ENCODE peak calls at places on chromosomes 6 and 20, in seven cellular contexts. K is lung; S is CD4-positive, alpha-beta T cell; U is B cell; L is tibial nerve; Y is heart right ventricle; T is MCF 10A. P is an unnamed sample.

GRCh38 chr6:73873081-73873480 is 177.1 kb downstream of the CD109 start:
- DNase-seq in U (no peak), T (no peak), L (no peak), Y (no peak), S (no peak), K (no peak), P (no peak)

GRCh38 chr20:15673206-15673605 is 900.0 kb downstream of the KIF16B start:
- DNase-seq in Y (no peak), S (no peak), K (no peak), U (no peak), L (no peak), T (peak), P (no peak)

GRCh38 chr6:33783781-33784520 is 5.0 kb downstream of the LEMD2 start:
- DNase-seq in U (no peak), S (no peak), K (no peak), L (no peak), Y (no peak), T (no peak), P (no peak)

GRCh38 chr6:33967966-33968724 is 164.3 kb upstream of the MLN start:
- DNase-seq in U (no peak), S (no peak), K (no peak), T (peak), L (no peak), Y (no peak), P (no peak)

GRCh38 chr6:149783551-149783950 is 34.0 kb downstream of the PCMT1 start:
- DNase-seq in U (no peak), T (no peak), S (no peak), L (no peak), Y (no peak), K (no peak), P (no peak)

GRCh38 chr6:80477591-80478370 is 371.3 kb downstream of the BCKDHB start:
- DNase-seq in L (no peak), S (no peak), T (no peak), Y (no peak), U (no peak), K (no peak), P (no peak)

GRCh38 chr6:154705471-154706113 is 27.6 kb upstream of the SCAF8 start:
- DNase-seq in Y (no peak), K (no peak), U (no peak), L (no peak), S (no peak), T (peak), P (no peak)

GRCh38 chr20:45345104-45345936 is 2.9 kb downstream of the SDC4 start:
- DNase-seq in L (no peak), S (no peak), T (peak), U (no peak), Y (no peak), K (peak), P (no peak)

GRCh38 chr20:19992996-19993908 is 23.9 kb upstream of the NAA20 start:
- DNase-seq in S (no peak), L (no peak), T (peak), K (no peak), Y (peak), U (no peak), P (no peak)

GRCh38 chr6:42929928-42930360 is 664 bp downstream of the CNPY3 start:
- DNase-seq in L (no peak), S (peak), Y (peak), K (peak), U (peak), T (peak), P (peak)

GRCh38 chr6:168305863-168306262 is 13.7 kb downstream of the DACT2 start:
- DNase-seq in L (no peak), Y (no peak), S (no peak), K (no peak), T (no peak), U (no peak), P (no peak)

GRCh38 chr6:31763617-31763940 is 1.1 kb downstream of the SAPCD1 start:
- DNase-seq in K (no peak), Y (peak), S (no peak), T (peak), U (no peak), L (no peak), P (no peak)

GRCh38 chr6:143542915-143543314 is 31.4 kb upstream of the FUCA2 start:
- DNase-seq in S (no peak), K (no peak), Y (no peak), L (no peak), T (peak), U (no peak), P (no peak)

GRCh38 chr20:63884506-63885263 is 10.2 kb upstream of the DNAJC5 start:
- DNase-seq in Y (peak), T (peak), S (no peak), U (no peak), L (no peak), K (no peak), P (peak)

GRCh38 chr6:79249136-79249535 is 14.7 kb upstream of the HMGN3 start:
- DNase-seq in K (no peak), T (no peak), L (no peak), S (no peak), Y (no peak), U (no peak), P (no peak)

GRCh38 chr6:48068326-48069191 is 42.4 kb downstream of the PTCHD4 start:
- DNase-seq in U (no peak), L (no peak), K (no peak), T (no peak), Y (no peak), S (no peak), P (peak)

GRCh38 chr6:118872726-118873125 is 21.2 kb upstream of the ASF1A start:
- DNase-seq in K (no peak), T (no peak), U (no peak), L (no peak), Y (no peak), S (no peak), P (no peak)

DNA sequence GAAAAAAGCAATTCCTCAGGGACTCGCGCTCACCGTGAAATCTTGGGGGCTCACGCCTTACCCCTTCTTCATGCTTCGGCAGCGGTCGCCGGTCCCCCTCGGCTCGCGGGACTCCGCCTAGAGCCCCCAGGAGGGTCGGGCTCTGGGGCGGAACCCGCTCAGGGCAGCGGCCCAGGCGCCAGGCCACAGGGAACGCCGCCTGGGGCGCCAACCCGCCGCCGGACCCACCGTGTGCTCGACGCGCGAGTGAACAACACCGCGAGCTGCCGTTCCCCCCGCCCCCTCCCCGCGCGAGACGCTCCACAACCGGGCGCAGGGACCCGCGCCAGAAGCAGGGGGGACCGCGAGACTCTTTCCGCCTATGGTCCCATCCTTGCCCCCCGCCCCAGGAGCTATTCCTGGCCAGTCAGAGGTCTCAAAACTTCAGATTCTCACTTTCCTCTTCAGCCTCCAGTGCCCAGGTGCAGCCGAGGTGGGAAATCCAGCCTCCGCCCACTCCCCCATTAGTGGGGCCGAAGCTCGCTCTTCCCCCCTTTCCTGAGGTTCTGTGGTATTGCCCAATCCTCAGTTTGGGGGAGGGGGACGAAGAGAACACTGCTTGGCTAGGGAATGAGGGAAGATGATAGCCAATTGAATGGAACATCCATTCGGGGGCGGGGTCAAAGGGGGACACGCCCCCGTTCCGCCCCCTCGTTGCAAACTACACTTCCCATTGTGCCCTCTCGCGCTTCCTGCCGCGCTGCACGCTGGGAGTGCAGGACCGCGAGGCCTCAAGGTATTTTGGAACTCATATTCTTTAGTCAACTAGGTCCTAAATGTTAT is at the start of gene WASF1:
- DNase-seq in L (peak), K (peak), U (peak), Y (peak), T (peak), S (peak), P (peak)
- TF ChIP-seq CTCF in L (no peak), K (no peak), U (no peak), Y (no peak), T (no peak), S (no peak), P (no peak)

DNA sequence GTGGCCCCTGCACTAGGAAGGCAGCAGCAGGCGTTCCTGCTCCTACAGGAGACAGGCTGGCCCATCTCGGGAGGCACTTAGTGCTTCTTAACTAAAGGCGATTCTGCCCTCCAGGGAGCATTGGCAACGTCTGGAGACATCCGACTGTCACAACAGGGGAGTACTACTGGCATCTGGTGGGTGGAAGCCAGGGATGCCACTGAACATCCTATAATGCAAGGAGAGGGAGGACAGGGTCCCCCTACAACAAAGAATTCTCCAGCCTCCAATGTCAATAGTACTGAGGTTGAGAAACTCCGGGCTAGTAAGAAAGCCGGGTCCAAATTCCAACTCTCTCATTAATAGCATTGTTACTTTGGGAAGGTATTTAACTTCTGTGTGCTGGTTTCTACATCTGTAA is 119.4 kb upstream of the ARMC2 start:
- DNase-seq in L (no peak), Y (no peak), U (no peak), T (no peak), K (no peak), S (no peak), P (no peak)
- TF ChIP-seq CTCF in L (no peak), Y (no peak), U (no peak), T (no peak), K (no peak), S (no peak), P (no peak)

GRCh38 chr6:14286144-14286543 is 168.6 kb downstream of the CD83 start:
- DNase-seq in S (no peak), T (peak), Y (peak), K (no peak), L (no peak), U (no peak), P (no peak)

GRCh38 chr6:14288910-14289309 is 171.3 kb downstream of the CD83 start:
- DNase-seq in Y (no peak), S (no peak), U (no peak), T (peak), K (no peak), L (no peak), P (no peak)

GRCh38 chr6:14283600-14284235 is 166.1 kb downstream of the CD83 start:
- DNase-seq in L (no peak), T (peak), K (no peak), Y (no peak), S (no peak), U (no peak), P (no peak)

GRCh38 chr6:14284969-14285368 is 167.4 kb downstream of the CD83 start:
- DNase-seq in S (no peak), K (no peak), T (no peak), Y (no peak), L (no peak), U (no peak), P (no peak)

DNA sequence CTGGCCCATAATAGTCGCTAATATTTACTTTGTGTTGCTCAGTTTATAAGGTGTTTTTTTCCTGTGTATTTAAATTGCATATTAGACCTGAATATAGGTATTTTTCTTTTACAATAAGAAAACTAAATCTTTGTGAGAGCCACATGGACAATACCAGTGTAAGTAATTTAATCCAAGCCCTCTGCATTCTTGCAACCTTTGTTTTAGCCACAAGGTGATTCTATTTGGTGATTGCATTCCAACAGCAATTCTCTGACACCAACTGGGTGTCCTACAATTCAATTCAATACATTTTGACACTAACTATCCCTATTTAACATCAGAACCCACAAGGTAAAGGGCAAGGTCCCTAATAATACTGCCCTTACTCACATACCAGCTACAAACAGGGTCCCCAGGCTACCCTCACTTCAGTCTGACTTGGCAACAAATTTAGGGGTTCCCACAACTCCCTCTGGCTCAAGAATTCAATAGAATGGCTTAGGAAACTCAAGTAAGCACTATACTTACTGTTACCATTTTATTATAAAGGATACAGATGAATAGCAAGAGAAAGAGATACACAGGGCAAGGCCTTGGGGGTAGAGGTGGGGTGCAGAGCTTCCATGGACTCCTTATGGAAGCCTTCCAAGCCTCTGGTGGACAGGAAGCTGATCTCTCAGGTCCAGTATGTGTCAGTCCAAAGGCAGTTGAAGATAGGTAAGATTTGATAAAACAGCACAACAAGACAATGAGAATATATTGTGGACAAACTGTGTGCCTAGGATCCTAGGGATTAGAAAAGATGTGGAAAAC is 169.3 kb downstream of the CD83 start:
- DNase-seq in U (no peak), S (no peak), T (no peak), K (no peak), L (no peak), Y (no peak), P (no peak)
- TF ChIP-seq CTCF in U (no peak), S (no peak), T (no peak), K (no peak), L (no peak), Y (no peak), P (no peak)

GRCh38 chr6:166512567-166512966 is 73.9 kb downstream of the RAMACL start:
- DNase-seq in T (no peak), K (no peak), L (no peak), U (peak), S (peak), Y (no peak), P (peak)
- TF ChIP-seq CTCF in T (no peak), K (no peak), L (no peak), U (peak), S (no peak), Y (no peak), P (no peak)

DNA sequence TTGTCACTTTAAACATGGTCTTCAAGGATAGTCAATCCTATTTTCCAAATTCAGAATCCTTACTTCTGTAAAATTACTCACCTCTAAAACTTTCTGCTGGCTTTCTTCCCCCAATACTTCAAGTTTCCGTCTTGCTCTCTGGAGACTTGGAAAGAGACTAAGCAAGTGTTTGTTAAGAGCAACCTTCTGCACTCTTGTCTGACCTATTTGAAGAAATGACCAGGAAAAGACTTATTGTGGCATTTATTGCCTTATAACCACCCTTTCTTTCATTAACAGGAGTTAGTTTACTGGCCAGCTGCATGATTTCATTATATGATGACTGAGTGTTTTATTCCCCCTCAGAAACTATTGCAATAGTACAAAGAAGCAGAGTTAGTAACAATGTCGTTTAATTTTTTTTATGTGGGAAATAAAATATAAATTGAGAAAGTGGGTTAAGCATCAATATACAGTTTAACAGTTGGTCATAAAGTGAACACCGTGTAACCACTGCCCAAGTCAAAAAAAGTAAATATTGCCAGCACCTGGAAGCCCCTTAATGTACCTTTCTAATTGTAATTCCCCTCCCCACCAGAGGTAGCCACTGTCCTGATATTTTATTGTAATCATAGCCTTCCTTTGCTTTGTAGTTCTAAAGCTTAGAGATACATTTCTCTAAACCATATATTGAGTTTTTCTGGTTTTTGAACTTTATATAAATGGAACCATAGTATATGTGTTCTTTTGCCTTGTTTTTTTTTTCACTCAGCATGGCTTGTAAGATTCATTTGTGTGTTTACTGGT is 180.7 kb downstream of the TBC1D7 start:
- DNase-seq in T (no peak), U (no peak), S (no peak), K (no peak), L (no peak), Y (no peak), P (no peak)
- TF ChIP-seq CTCF in T (no peak), U (peak), S (no peak), K (no peak), L (no peak), Y (no peak), P (no peak)

P was measured in GM13976.